ENCODE peak calls at places on chromosomes 1 and 21, in eight cellular contexts. One of them, this sample, is unnamed.

GRCh38 chr1:28056129-28056925 is 32.1 kb downstream of the EYA3 start:
- DNase-seq in MM.1S: no peak
- DNase-seq in iPS-NIHi11: no peak
- DNase-seq in kidney tubule cell: peak
- DNase-seq in right cardiac atrium: no peak
- DNase-seq in fibroblast of mammary gland: no peak
- DNase-seq in stimulated activated CD8-positive, alpha-beta memory T cell treated with anti-CD3 and anti-CD28 coated beads, Interleukin-4, amount 100 ng/mL, for 1 hour: peak
- DNase-seq in CD8-positive, alpha-beta memory T cell: peak
- DNase-seq in this sample: peak

GRCh38 chr1:234658143-234658542 is 48.2 kb upstream of the IRF2BP2 start:
- DNase-seq in fibroblast of mammary gland: peak
- DNase-seq in right cardiac atrium: no peak
- DNase-seq in iPS-NIHi11: no peak
- DNase-seq in MM.1S: no peak
- DNase-seq in stimulated activated CD8-positive, alpha-beta memory T cell treated with anti-CD3 and anti-CD28 coated beads, Interleukin-4, amount 100 ng/mL, for 1 hour: no peak
- DNase-seq in CD8-positive, alpha-beta memory T cell: no peak
- DNase-seq in kidney tubule cell: peak
- DNase-seq in this sample: no peak

GRCh38 chr1:97094257-97094972 is 372.8 kb downstream of the PTBP2 start:
- DNase-seq in CD8-positive, alpha-beta memory T cell: no peak
- DNase-seq in iPS-NIHi11: no peak
- DNase-seq in stimulated activated CD8-positive, alpha-beta memory T cell treated with anti-CD3 and anti-CD28 coated beads, Interleukin-4, amount 100 ng/mL, for 1 hour: no peak
- DNase-seq in MM.1S: no peak
- DNase-seq in kidney tubule cell: peak
- DNase-seq in right cardiac atrium: no peak
- DNase-seq in fibroblast of mammary gland: peak
- DNase-seq in this sample: no peak

GRCh38 chr1:116203192-116203723 is 92.1 kb downstream of the MAB21L3 start:
- DNase-seq in iPS-NIHi11: no peak
- DNase-seq in right cardiac atrium: no peak
- DNase-seq in kidney tubule cell: peak
- DNase-seq in stimulated activated CD8-positive, alpha-beta memory T cell treated with anti-CD3 and anti-CD28 coated beads, Interleukin-4, amount 100 ng/mL, for 1 hour: no peak
- DNase-seq in fibroblast of mammary gland: no peak
- DNase-seq in CD8-positive, alpha-beta memory T cell: no peak
- DNase-seq in MM.1S: no peak
- DNase-seq in this sample: no peak

GRCh38 chr1:28144203-28145135 is 32.0 kb downstream of the PTAFR start:
- DNase-seq in right cardiac atrium: no peak
- DNase-seq in stimulated activated CD8-positive, alpha-beta memory T cell treated with anti-CD3 and anti-CD28 coated beads, Interleukin-4, amount 100 ng/mL, for 1 hour: no peak
- DNase-seq in MM.1S: no peak
- DNase-seq in CD8-positive, alpha-beta memory T cell: no peak
- DNase-seq in iPS-NIHi11: no peak
- DNase-seq in fibroblast of mammary gland: peak
- DNase-seq in kidney tubule cell: peak
- DNase-seq in this sample: no peak

GRCh38 chr1:195376190-195376589 is 1232.0 kb downstream of the KCNT2 start:
- DNase-seq in right cardiac atrium: no peak
- DNase-seq in stimulated activated CD8-positive, alpha-beta memory T cell treated with anti-CD3 and anti-CD28 coated beads, Interleukin-4, amount 100 ng/mL, for 1 hour: no peak
- DNase-seq in CD8-positive, alpha-beta memory T cell: no peak
- DNase-seq in kidney tubule cell: peak
- DNase-seq in iPS-NIHi11: no peak
- DNase-seq in fibroblast of mammary gland: peak
- DNase-seq in MM.1S: peak
- DNase-seq in this sample: peak

GRCh38 chr1:2546515-2547209 is 9.5 kb upstream of the TNFRSF14 start:
- DNase-seq in right cardiac atrium: peak
- DNase-seq in iPS-NIHi11: peak
- DNase-seq in MM.1S: peak
- DNase-seq in fibroblast of mammary gland: peak
- DNase-seq in stimulated activated CD8-positive, alpha-beta memory T cell treated with anti-CD3 and anti-CD28 coated beads, Interleukin-4, amount 100 ng/mL, for 1 hour: peak
- DNase-seq in kidney tubule cell: peak
- DNase-seq in CD8-positive, alpha-beta memory T cell: peak
- DNase-seq in this sample: peak

GRCh38 chr21:36658926-36659325 is 40.0 kb upstream of the SIM2 start:
- DNase-seq in kidney tubule cell: peak
- DNase-seq in stimulated activated CD8-positive, alpha-beta memory T cell treated with anti-CD3 and anti-CD28 coated beads, Interleukin-4, amount 100 ng/mL, for 1 hour: no peak
- DNase-seq in fibroblast of mammary gland: no peak
- DNase-seq in iPS-NIHi11: no peak
- DNase-seq in MM.1S: no peak
- DNase-seq in CD8-positive, alpha-beta memory T cell: no peak
- DNase-seq in right cardiac atrium: no peak
- DNase-seq in this sample: no peak

GRCh38 chr21:28375708-28376385 is 616.8 kb downstream of the LTN1 start:
- DNase-seq in fibroblast of mammary gland: peak
- DNase-seq in MM.1S: no peak
- DNase-seq in kidney tubule cell: peak
- DNase-seq in stimulated activated CD8-positive, alpha-beta memory T cell treated with anti-CD3 and anti-CD28 coated beads, Interleukin-4, amount 100 ng/mL, for 1 hour: no peak
- DNase-seq in right cardiac atrium: no peak
- DNase-seq in iPS-NIHi11: no peak
- DNase-seq in CD8-positive, alpha-beta memory T cell: no peak
- DNase-seq in this sample: no peak

GRCh38 chr1:9537863-9538668 is 1.2 kb upstream of the SLC25A33 start:
- DNase-seq in fibroblast of mammary gland: no peak
- DNase-seq in CD8-positive, alpha-beta memory T cell: no peak
- DNase-seq in stimulated activated CD8-positive, alpha-beta memory T cell treated with anti-CD3 and anti-CD28 coated beads, Interleukin-4, amount 100 ng/mL, for 1 hour: no peak
- DNase-seq in right cardiac atrium: no peak
- DNase-seq in iPS-NIHi11: no peak
- DNase-seq in MM.1S: no peak
- DNase-seq in kidney tubule cell: no peak
- DNase-seq in this sample: no peak

GRCh38 chr1:182249201-182249676 is 142.4 kb downstream of the GLUL start:
- DNase-seq in right cardiac atrium: no peak
- DNase-seq in CD8-positive, alpha-beta memory T cell: no peak
- DNase-seq in iPS-NIHi11: no peak
- DNase-seq in fibroblast of mammary gland: no peak
- DNase-seq in MM.1S: no peak
- DNase-seq in stimulated activated CD8-positive, alpha-beta memory T cell treated with anti-CD3 and anti-CD28 coated beads, Interleukin-4, amount 100 ng/mL, for 1 hour: no peak
- DNase-seq in kidney tubule cell: no peak
- DNase-seq in this sample: peak

GRCh38 chr1:108830119-108831008 is 26.5 kb downstream of the AKNAD1 start:
- DNase-seq in stimulated activated CD8-positive, alpha-beta memory T cell treated with anti-CD3 and anti-CD28 coated beads, Interleukin-4, amount 100 ng/mL, for 1 hour: no peak
- DNase-seq in MM.1S: no peak
- DNase-seq in fibroblast of mammary gland: peak
- DNase-seq in kidney tubule cell: peak
- DNase-seq in right cardiac atrium: peak
- DNase-seq in iPS-NIHi11: no peak
- DNase-seq in CD8-positive, alpha-beta memory T cell: no peak
- DNase-seq in this sample: peak

GRCh38 chr1:116808476-116809180 is 54.4 kb downstream of the CD2 start:
- DNase-seq in iPS-NIHi11: no peak
- DNase-seq in fibroblast of mammary gland: no peak
- DNase-seq in kidney tubule cell: no peak
- DNase-seq in MM.1S: no peak
- DNase-seq in right cardiac atrium: no peak
- DNase-seq in CD8-positive, alpha-beta memory T cell: no peak
- DNase-seq in stimulated activated CD8-positive, alpha-beta memory T cell treated with anti-CD3 and anti-CD28 coated beads, Interleukin-4, amount 100 ng/mL, for 1 hour: no peak
- DNase-seq in this sample: no peak

This sample was measured in erythroblast.